ENCODE peak calls at places on chromosome 6, in nine cellular contexts. M is Peyer's patch; C is heart left ventricle; R is IMR-90; Y is GM06990; U is AG10803; J is SJSA1; H is cardiac muscle cell; S is effector memory CD4-positive, alpha-beta T cell. L is an unnamed sample.
A peak's percentile ranks its signal among the peaks of the same experiment; 100 is the strongest.

GRCh38 chr6:142810952-142811514 is 133.9 kb downstream of the HIVEP2 start:
- DNase-seq in M (no peak), C (no peak), R (peak; percentile 88), Y (no peak), U (peak; percentile 79), J (no peak), H (no peak), S (no peak), L (no peak)

GRCh38 chr6:43901330-43902230 is 131.6 kb downstream of the VEGFA start:
- DNase-seq in M (peak; percentile 32), C (no peak), R (no peak), Y (no peak), U (no peak), J (no peak), H (no peak), S (no peak), L (no peak)

GRCh38 chr6:139439278-139439813 is 64.9 kb upstream of the CITED2 start:
- DNase-seq in M (no peak), C (no peak), R (peak; percentile 66), Y (no peak), U (peak; percentile 34), J (no peak), H (no peak), S (no peak), L (no peak)

GRCh38 chr6:169862464-169863148 is 111.2 kb downstream of the ERMARD start:
- DNase-seq in M (no peak), C (peak; percentile 6), R (no peak), Y (no peak), U (no peak), J (peak; percentile 22), H (no peak), S (no peak), L (no peak)

GRCh38 chr6:75735491-75736186 is 13.4 kb upstream of the MYO6 start:
- DNase-seq in M (no peak), C (no peak), R (peak; percentile 28), Y (peak; percentile 28), U (peak; percentile 30), J (no peak), H (no peak), S (no peak), L (no peak)

GRCh38 chr6:150770631-150771030 is 94.9 kb upstream of the MTHFD1L start:
- DNase-seq in M (no peak), C (no peak), R (peak; percentile 11), Y (no peak), U (peak; percentile 24), J (no peak), H (no peak), S (no peak), L (no peak)

GRCh38 chr6:162074641-162075040 is 652.9 kb downstream of the PRKN start:
- DNase-seq in M (no peak), C (no peak), R (no peak), Y (no peak), U (no peak), J (no peak), H (no peak), S (no peak), L (no peak)

GRCh38 chr6:99016355-99016754 is 68.6 kb upstream of the FBXL4 start:
- DNase-seq in M (no peak), C (no peak), R (peak; percentile 67), Y (no peak), U (peak; percentile 90), J (no peak), H (no peak), S (no peak), L (peak; percentile 77)

GRCh38 chr6:144768676-144769599 is 483.8 kb downstream of the UTRN start:
- DNase-seq in M (no peak), C (no peak), R (no peak), Y (no peak), U (peak; percentile 50), J (no peak), H (no peak), S (no peak), L (no peak)

GRCh38 chr6:13536796-13537526 is 37.4 kb upstream of the SIRT5 start:
- DNase-seq in M (no peak), C (no peak), R (no peak), Y (no peak), U (peak; percentile 45), J (no peak), H (no peak), S (no peak), L (no peak)

DNA sequence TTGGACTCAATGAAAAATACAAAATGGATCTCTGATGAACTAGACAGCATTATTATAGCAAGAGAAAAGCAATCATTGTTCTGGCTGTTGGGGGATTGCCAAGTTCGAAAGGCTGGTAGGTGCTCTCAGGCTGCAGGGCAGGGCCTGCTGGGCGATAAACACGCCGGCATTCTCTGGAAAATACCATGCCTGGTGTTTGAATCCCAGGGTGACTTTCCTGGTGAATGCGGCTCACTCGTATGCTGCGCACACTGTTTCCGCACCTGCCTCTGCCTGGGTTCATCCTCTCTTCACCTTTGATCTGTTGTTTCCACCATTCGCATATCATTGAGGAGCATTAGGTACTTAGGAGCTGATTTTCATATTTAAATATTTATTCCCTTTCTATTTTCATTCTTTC is 37.4 kb downstream of the GCNT2 start:
- DNase-seq in M (peak; percentile 63), C (peak; percentile 47), R (no peak), Y (no peak), U (no peak), J (no peak), H (peak; percentile 22), S (no peak), L (no peak)
- H3K4me3 ChIP-seq in M (peak overlapping the region; percentile 20), C (no peak overlapping the region), R (no peak overlapping the region), Y (no peak overlapping the region), U (no peak overlapping the region), J (no peak overlapping the region), H (no peak overlapping the region), S (no peak overlapping the region), L (no peak overlapping the region)

GRCh38 chr6:127716425-127716930 is 139.5 kb downstream of the C6orf58 start:
- DNase-seq in M (no peak), C (no peak), R (no peak), Y (no peak), U (no peak), J (no peak), H (no peak), S (no peak), L (no peak)
- H3K4me3 ChIP-seq in M (no peak overlapping the region), C (no peak overlapping the region), R (no peak overlapping the region), Y (no peak overlapping the region), U (no peak overlapping the region), J (no peak overlapping the region), H (no peak overlapping the region), S (no peak overlapping the region), L (no peak overlapping the region)

GRCh38 chr6:316753-317038 is 24.4 kb downstream of the DUSP22 start:
- DNase-seq in M (no peak), C (no peak), R (no peak), Y (no peak), U (no peak), J (no peak), H (no peak), S (no peak), L (no peak)
- H3K4me3 ChIP-seq in M (no peak overlapping the region), C (no peak overlapping the region), R (no peak overlapping the region), Y (no peak overlapping the region), U (no peak overlapping the region), J (no peak overlapping the region), H (no peak overlapping the region), S (no peak overlapping the region), L (no peak overlapping the region)

GRCh38 chr6:107661291-107661690 is 162.8 kb downstream of the SCML4 start:
- DNase-seq in M (no peak), C (no peak), R (no peak), Y (no peak), U (no peak), J (no peak), H (no peak), S (no peak), L (no peak)

GRCh38 chr6:107657373-107657754 is 166.7 kb downstream of the SCML4 start:
- DNase-seq in M (no peak), C (no peak), R (no peak), Y (peak; percentile 57), U (no peak), J (no peak), H (no peak), S (no peak), L (no peak)

GRCh38 chr6:107660839-107661238 is 163.3 kb downstream of the SCML4 start:
- DNase-seq in M (no peak), C (no peak), R (no peak), Y (no peak), U (no peak), J (no peak), H (no peak), S (no peak), L (no peak)

GRCh38 chr6:107657755-107658461 is 166.2 kb downstream of the SCML4 start:
- DNase-seq in M (no peak), C (peak; percentile 49), R (peak; percentile 86), Y (peak; percentile 91), U (no peak), J (peak; percentile 85), H (no peak), S (no peak), L (peak; percentile 57)

GRCh38 chr6:107658920-107659879 is 164.9 kb downstream of the SCML4 start:
- DNase-seq in M (no peak), C (no peak), R (peak; percentile 69), Y (peak; percentile 57), U (no peak), J (no peak), H (no peak), S (no peak), L (no peak)
- H3K4me3 ChIP-seq in M (no peak overlapping the region), C (no peak overlapping the region), R (no peak overlapping the region), Y (peak overlapping the region; percentile 55), U (no peak overlapping the region), J (peak overlapping the region; percentile 27), H (no peak overlapping the region), S (no peak overlapping the region), L (no peak overlapping the region)

DNA sequence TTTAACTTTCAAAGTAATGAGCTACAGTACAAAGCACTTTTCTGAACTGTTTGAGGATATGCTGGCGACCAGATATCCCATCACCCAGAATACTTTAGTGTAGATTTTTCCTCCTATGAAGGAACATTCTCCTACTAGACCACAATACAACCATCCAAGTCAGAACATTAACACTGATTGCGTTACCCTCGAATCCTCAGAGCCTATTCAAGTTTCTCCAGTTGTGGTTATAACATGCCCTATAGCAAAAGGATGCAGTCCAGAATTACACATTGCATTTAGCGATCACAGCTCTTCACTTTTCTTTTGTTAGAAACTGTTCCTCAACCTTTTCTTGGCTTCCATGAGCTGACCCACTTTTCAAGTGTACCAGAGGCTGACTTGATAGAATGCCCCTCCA is 87.4 kb upstream of the SOX4 start:
- DNase-seq in M (no peak), C (no peak), R (no peak), Y (no peak), U (no peak), J (no peak), H (no peak), S (no peak), L (no peak)
- H3K4me3 ChIP-seq in M (no peak overlapping the region), C (no peak overlapping the region), R (no peak overlapping the region), Y (no peak overlapping the region), U (no peak overlapping the region), J (no peak overlapping the region), H (no peak overlapping the region), S (no peak overlapping the region), L (no peak overlapping the region)

L was measured in skeletal muscle cell.